ENCODE peak calls at places on chromosomes 12 and 14, in five cellular contexts. One of them, this sample, is unnamed.

GRCh38 chr12:17976202-17976601 is 113.8 kb downstream of the RERGL start:
- DNase-seq in IMR-90: no peak
- DNase-seq in trophoblast cell: no peak
- DNase-seq in neuronal stem cell: peak
- DNase-seq in H9: peak
- DNase-seq in this sample: no peak

GRCh38 chr12:85385406-85385805 is 105.4 kb downstream of the ALX1 start:
- DNase-seq in IMR-90: no peak
- DNase-seq in trophoblast cell: no peak
- DNase-seq in neuronal stem cell: no peak
- DNase-seq in H9: no peak
- DNase-seq in this sample: no peak

GRCh38 chr12:127485528-127485927 is 781.4 kb upstream of the TMEM132C start:
- DNase-seq in IMR-90: peak
- DNase-seq in trophoblast cell: no peak
- DNase-seq in neuronal stem cell: no peak
- DNase-seq in H9: no peak
- DNase-seq in this sample: peak

GRCh38 chr12:114697741-114698565 is 14.0 kb upstream of the TBX3 start:
- DNase-seq in IMR-90: no peak
- DNase-seq in trophoblast cell: no peak
- DNase-seq in neuronal stem cell: peak
- DNase-seq in H9: peak
- DNase-seq in this sample: peak

GRCh38 chr12:101915856-101916255 is 38.5 kb downstream of the DRAM1 start:
- DNase-seq in IMR-90: no peak
- DNase-seq in trophoblast cell: no peak
- DNase-seq in neuronal stem cell: no peak
- DNase-seq in H9: no peak
- DNase-seq in this sample: no peak

GRCh38 chr14:46259536-46259935 is 392.0 kb downstream of the RPL10L start:
- DNase-seq in IMR-90: no peak
- DNase-seq in trophoblast cell: no peak
- DNase-seq in neuronal stem cell: peak
- DNase-seq in H9: peak
- DNase-seq in this sample: no peak

GRCh38 chr12:112665971-112666370 is 125.6 kb upstream of the RPH3A start:
- DNase-seq in IMR-90: no peak
- DNase-seq in trophoblast cell: no peak
- DNase-seq in neuronal stem cell: no peak
- DNase-seq in H9: no peak
- DNase-seq in this sample: no peak

GRCh38 chr14:105102893-105103292 is 37.7 kb upstream of the GPR132 start:
- DNase-seq in IMR-90: no peak
- DNase-seq in trophoblast cell: no peak
- DNase-seq in neuronal stem cell: no peak
- DNase-seq in H9: no peak
- DNase-seq in this sample: no peak

GRCh38 chr14:61948376-61948775 is 186.2 kb downstream of the SNAPC1 start:
- DNase-seq in IMR-90: no peak
- DNase-seq in trophoblast cell: peak
- DNase-seq in neuronal stem cell: no peak
- DNase-seq in H9: no peak
- DNase-seq in this sample: no peak

GRCh38 chr14:88098128-88098527 is 93.2 kb downstream of the GPR65 start:
- DNase-seq in IMR-90: no peak
- DNase-seq in trophoblast cell: no peak
- DNase-seq in neuronal stem cell: no peak
- DNase-seq in H9: no peak
- DNase-seq in this sample: no peak

GRCh38 chr12:8948711-8949524 is 527 bp downstream of the M6PR start:
- DNase-seq in IMR-90: peak
- DNase-seq in trophoblast cell: peak
- DNase-seq in neuronal stem cell: peak
- DNase-seq in H9: peak
- DNase-seq in this sample: peak

DNA sequence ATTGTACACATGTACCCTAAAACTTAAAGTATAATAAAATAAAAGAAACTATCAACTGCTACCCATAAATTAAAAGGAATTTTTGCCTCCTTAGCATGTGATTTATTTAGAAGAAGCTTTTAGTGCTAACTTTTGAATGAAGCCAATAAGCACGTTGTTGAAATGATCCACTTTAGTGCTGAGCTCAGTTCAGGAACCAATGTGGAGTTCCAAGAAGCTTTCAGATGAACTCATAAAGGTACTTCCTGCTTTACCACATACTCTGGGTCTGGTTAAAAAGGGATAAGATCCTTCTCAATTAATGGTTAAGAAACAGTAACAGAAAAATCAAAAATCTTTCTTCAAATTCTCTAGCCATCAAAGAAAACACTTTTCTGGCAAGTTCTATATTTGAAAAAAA is 39.4 kb downstream of the TMTC1 start:
- DNase-seq in IMR-90: peak
- DNase-seq in trophoblast cell: no peak
- DNase-seq in neuronal stem cell: no peak
- DNase-seq in H9: no peak
- DNase-seq in this sample: peak
- H3K27ac ChIP-seq in IMR-90: peak
- H3K27ac ChIP-seq in trophoblast cell: no peak
- H3K27ac ChIP-seq in neuronal stem cell: no peak
- H3K27ac ChIP-seq in H9: no peak
- H3K27ac ChIP-seq in this sample: no peak

GRCh38 chr12:49949124-49949845 is 1.3 kb upstream of the AQP2 start:
- DNase-seq in IMR-90: no peak
- DNase-seq in trophoblast cell: no peak
- DNase-seq in neuronal stem cell: no peak
- DNase-seq in H9: no peak
- DNase-seq in this sample: no peak

GRCh38 chr12:49949866-49950265 is 671 bp upstream of the AQP2 start:
- DNase-seq in IMR-90: no peak
- DNase-seq in trophoblast cell: no peak
- DNase-seq in neuronal stem cell: no peak
- DNase-seq in H9: no peak
- DNase-seq in this sample: no peak

GRCh38 chr12:49946086-49946485 is 4.5 kb upstream of the AQP2 start:
- DNase-seq in IMR-90: no peak
- DNase-seq in trophoblast cell: no peak
- DNase-seq in neuronal stem cell: no peak
- DNase-seq in H9: no peak
- DNase-seq in this sample: no peak

GRCh38 chr12:49946497-49946896 is 4.0 kb upstream of the AQP2 start:
- DNase-seq in IMR-90: no peak
- DNase-seq in trophoblast cell: no peak
- DNase-seq in neuronal stem cell: no peak
- DNase-seq in H9: no peak
- DNase-seq in this sample: no peak

DNA sequence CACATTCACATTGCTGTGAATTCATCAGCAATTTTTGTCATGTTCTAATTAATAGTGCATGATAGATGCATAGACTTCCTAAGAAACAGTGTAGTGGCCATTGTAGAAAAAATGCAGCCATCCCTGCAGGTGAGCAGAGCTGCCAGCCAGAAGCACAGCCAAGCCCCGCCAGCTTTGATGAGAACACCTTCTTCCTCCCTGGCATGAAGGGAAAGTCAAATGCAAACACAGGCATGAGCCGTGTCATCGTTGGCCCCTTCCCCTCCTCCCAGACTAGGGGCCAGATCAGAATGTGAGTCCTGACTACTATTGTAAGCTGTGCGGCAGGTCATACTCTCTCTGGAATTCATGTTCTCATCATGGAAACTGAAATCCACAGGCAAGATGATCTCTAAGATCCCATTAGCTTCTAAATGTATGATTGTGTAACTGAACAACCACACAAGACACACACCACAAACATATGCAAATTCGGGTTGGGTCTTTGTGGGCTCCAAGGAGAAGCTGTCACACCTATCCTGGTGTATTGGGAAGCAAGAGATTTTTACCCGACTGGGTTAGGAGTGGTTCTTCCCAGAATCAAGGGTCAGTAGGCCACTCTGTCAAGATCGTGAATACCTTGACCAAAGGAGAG is 2.8 kb upstream of the AQP2 start:
- DNase-seq in IMR-90: no peak
- DNase-seq in trophoblast cell: no peak
- DNase-seq in neuronal stem cell: no peak
- DNase-seq in H9: no peak
- DNase-seq in this sample: no peak
- H3K18ac ChIP-seq in IMR-90: no peak
- H3K18ac ChIP-seq in trophoblast cell: no peak
- H3K18ac ChIP-seq in neuronal stem cell: no peak
- H3K18ac ChIP-seq in H9: no peak
- H3K18ac ChIP-seq in this sample: no peak

GRCh38 chr14:103543721-103544626 is 15.0 kb downstream of the TRMT61A start:
- DNase-seq in IMR-90: no peak
- DNase-seq in trophoblast cell: no peak
- DNase-seq in neuronal stem cell: no peak
- DNase-seq in H9: no peak
- DNase-seq in this sample: no peak
- H3K27ac ChIP-seq in IMR-90: no peak
- H3K27ac ChIP-seq in trophoblast cell: no peak
- H3K27ac ChIP-seq in neuronal stem cell: no peak
- H3K27ac ChIP-seq in H9: no peak
- H3K27ac ChIP-seq in this sample: no peak

DNA sequence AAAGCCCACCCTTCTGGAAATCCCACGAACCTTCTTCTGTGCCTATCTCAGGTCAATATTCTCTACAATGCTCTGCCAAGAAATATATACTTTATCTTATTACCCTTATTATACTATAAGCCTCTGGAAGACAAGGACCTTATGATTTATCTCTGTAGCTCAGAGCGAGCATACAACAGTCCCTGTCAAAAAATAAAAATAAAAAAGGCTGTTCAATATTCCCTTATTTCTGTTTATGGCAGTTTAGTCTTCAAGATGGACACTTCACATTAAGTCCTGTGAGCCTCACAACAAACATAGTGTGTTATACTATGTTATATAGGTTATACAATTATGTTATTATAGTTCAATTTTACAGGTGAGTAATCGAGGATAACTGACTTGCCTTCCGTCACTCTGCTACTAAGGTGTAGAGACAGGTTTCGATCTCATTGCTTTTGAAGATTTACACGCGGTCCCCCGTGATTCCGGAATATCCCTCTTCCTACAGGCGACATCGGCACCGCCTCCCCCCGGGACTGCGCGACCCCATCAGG is 562 bp downstream of the EAPP start:
- DNase-seq in IMR-90: no peak
- DNase-seq in trophoblast cell: no peak
- DNase-seq in neuronal stem cell: no peak
- DNase-seq in H9: no peak
- DNase-seq in this sample: no peak
- H3K18ac ChIP-seq in IMR-90: peak
- H3K18ac ChIP-seq in trophoblast cell: peak
- H3K18ac ChIP-seq in neuronal stem cell: peak
- H3K18ac ChIP-seq in H9: peak
- H3K18ac ChIP-seq in this sample: peak

GRCh38 chr12:107684990-107685359 is 624 bp upstream of the PWP1 start:
- DNase-seq in IMR-90: peak
- DNase-seq in trophoblast cell: peak
- DNase-seq in neuronal stem cell: no peak
- DNase-seq in H9: no peak
- DNase-seq in this sample: peak
- H3K27ac ChIP-seq in IMR-90: no peak
- H3K27ac ChIP-seq in trophoblast cell: no peak
- H3K27ac ChIP-seq in neuronal stem cell: no peak
- H3K27ac ChIP-seq in H9: peak
- H3K27ac ChIP-seq in this sample: no peak

GRCh38 chr12:4116251-4117111 is 157.1 kb upstream of the CCND2 start:
- DNase-seq in IMR-90: peak
- DNase-seq in trophoblast cell: peak
- DNase-seq in neuronal stem cell: no peak
- DNase-seq in H9: peak
- DNase-seq in this sample: peak
- H3K18ac ChIP-seq in IMR-90: peak
- H3K18ac ChIP-seq in trophoblast cell: no peak
- H3K18ac ChIP-seq in neuronal stem cell: peak
- H3K18ac ChIP-seq in H9: no peak
- H3K18ac ChIP-seq in this sample: no peak

DNA sequence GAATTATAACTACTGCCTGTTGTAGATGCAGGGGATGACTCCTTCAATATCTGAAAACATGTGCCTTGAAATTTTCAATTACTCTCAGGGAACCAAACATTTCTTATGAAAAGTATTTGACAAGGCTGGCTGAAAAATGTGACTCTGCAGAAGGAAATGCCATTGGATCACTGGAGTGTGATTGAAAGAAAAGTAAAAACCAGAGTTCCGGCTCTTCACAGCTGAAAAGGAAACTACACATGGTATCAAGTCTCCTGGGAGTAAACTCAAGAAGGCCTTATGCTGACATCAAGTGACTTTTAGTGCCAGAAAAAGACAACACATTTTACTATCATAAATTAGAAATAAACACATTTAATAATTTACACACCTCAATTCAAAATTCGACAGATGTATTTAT is 693.0 kb downstream of the LRFN5 start:
- DNase-seq in IMR-90: no peak
- DNase-seq in trophoblast cell: no peak
- DNase-seq in neuronal stem cell: no peak
- DNase-seq in H9: no peak
- DNase-seq in this sample: no peak
- H3K27ac ChIP-seq in IMR-90: no peak
- H3K27ac ChIP-seq in trophoblast cell: no peak
- H3K27ac ChIP-seq in neuronal stem cell: no peak
- H3K27ac ChIP-seq in H9: no peak
- H3K27ac ChIP-seq in this sample: no peak

GRCh38 chr14:38987781-38988180 is 115.3 kb downstream of the SEC23A start:
- DNase-seq in IMR-90: no peak
- DNase-seq in trophoblast cell: no peak
- DNase-seq in neuronal stem cell: no peak
- DNase-seq in H9: no peak
- DNase-seq in this sample: no peak

GRCh38 chr14:38994721-38995120 is 108.3 kb downstream of the SEC23A start:
- DNase-seq in IMR-90: no peak
- DNase-seq in trophoblast cell: no peak
- DNase-seq in neuronal stem cell: no peak
- DNase-seq in H9: no peak
- DNase-seq in this sample: no peak

GRCh38 chr14:38989917-38990546 is 113.0 kb downstream of the SEC23A start:
- DNase-seq in IMR-90: no peak
- DNase-seq in trophoblast cell: no peak
- DNase-seq in neuronal stem cell: no peak
- DNase-seq in H9: no peak
- DNase-seq in this sample: no peak

GRCh38 chr14:38992067-38992835 is 110.8 kb downstream of the SEC23A start:
- DNase-seq in IMR-90: no peak
- DNase-seq in trophoblast cell: no peak
- DNase-seq in neuronal stem cell: no peak
- DNase-seq in H9: no peak
- DNase-seq in this sample: no peak
- H3K18ac ChIP-seq in IMR-90: no peak
- H3K18ac ChIP-seq in trophoblast cell: no peak
- H3K18ac ChIP-seq in neuronal stem cell: no peak
- H3K18ac ChIP-seq in H9: no peak
- H3K18ac ChIP-seq in this sample: no peak